ENCODE peak calls at places on chromosomes 4 and X, in nine cellular contexts. A, S, V, I, U, H, W, E and Y are unnamed samples.

GRCh38 chr4:1967512-1968149 is 41.1 kb downstream of the NELFA start:
- DNase-seq in A (no peak), S (no peak), V (no peak), I (no peak), U (no peak), H (no peak), W (no peak), E (no peak), Y (no peak)

GRCh38 chr4:125266901-125267601 is 47.7 kb upstream of the FAT4 start:
- DNase-seq in A (peak), S (no peak), V (no peak), I (peak), U (no peak), H (peak), W (no peak), E (no peak), Y (no peak)

GRCh38 chr4:13558881-13559280 is 14.6 kb upstream of the NKX3-2 start:
- DNase-seq in A (no peak), S (no peak), V (no peak), I (no peak), U (no peak), H (no peak), W (no peak), E (no peak), Y (no peak)

GRCh38 chr4:81215219-81215892 is at the start of gene PRKG2:
- DNase-seq in A (peak), S (no peak), V (no peak), I (no peak), U (no peak), H (no peak), W (no peak), E (no peak), Y (no peak)

GRCh38 chrX:9677098-9677739 is 88.4 kb downstream of the GPR143 start:
- DNase-seq in A (no peak), S (no peak), V (no peak), I (no peak), U (no peak), H (no peak), W (peak), E (no peak), Y (no peak)

GRCh38 chr4:125368161-125368560 is 53.4 kb downstream of the FAT4 start:
- DNase-seq in A (no peak), S (no peak), V (no peak), I (no peak), U (no peak), H (peak), W (peak), E (no peak), Y (no peak)

GRCh38 chr4:132691668-132692067 is 457.4 kb upstream of the PCDH10 start:
- DNase-seq in A (no peak), S (no peak), V (no peak), I (no peak), U (no peak), H (no peak), W (no peak), E (no peak), Y (no peak)

GRCh38 chrX:1425381-1425780 is 27.3 kb downstream of the ASMTL start:
- DNase-seq in A (no peak), S (no peak), V (no peak), I (no peak), U (no peak), H (no peak), W (no peak), E (no peak), Y (no peak)

GRCh38 chrX:12988797-12989196 is 13.9 kb downstream of the TMSB4X start:
- DNase-seq in A (no peak), S (no peak), V (no peak), I (peak), U (no peak), H (no peak), W (no peak), E (no peak), Y (no peak)

GRCh38 chrX:134677332-134677731 is 19.1 kb upstream of the PLAC1 start:
- DNase-seq in A (no peak), S (no peak), V (no peak), I (no peak), U (no peak), H (no peak), W (no peak), E (no peak), Y (no peak)

GRCh38 chr4:77163636-77164035 is 6.6 kb downstream of the CCNG2 start:
- DNase-seq in A (no peak), S (no peak), V (no peak), I (no peak), U (no peak), H (no peak), W (no peak), E (no peak), Y (no peak)

GRCh38 chrX:39764441-39764914 is 333.3 kb downstream of the BCOR start:
- DNase-seq in A (no peak), S (no peak), V (no peak), I (no peak), U (no peak), H (no peak), W (no peak), E (no peak), Y (no peak)

GRCh38 chr4:4443821-4444220 is 56.9 kb downstream of the NSG1 start:
- DNase-seq in A (no peak), S (no peak), V (no peak), I (peak), U (no peak), H (no peak), W (no peak), E (no peak), Y (no peak)

GRCh38 chrX:53438174-53438831 is 4.1 kb upstream of the HSD17B10 start:
- DNase-seq in A (no peak), S (no peak), V (no peak), I (no peak), U (no peak), H (no peak), W (no peak), E (no peak), Y (no peak)

GRCh38 chr4:38313999-38314561 is 349.9 kb upstream of the KLF3 start:
- DNase-seq in A (no peak), S (no peak), V (no peak), I (peak), U (no peak), H (no peak), W (peak), E (no peak), Y (no peak)

GRCh38 chrX:131812847-131813825 is 210.0 kb upstream of the STK26 start:
- DNase-seq in A (no peak), S (peak), V (peak), I (peak), U (no peak), H (peak), W (peak), E (peak), Y (peak)

GRCh38 chr4:68175562-68176155 is 46.0 kb upstream of the TMPRSS11F start:
- DNase-seq in A (peak), S (no peak), V (peak), I (peak), U (no peak), H (peak), W (peak), E (no peak), Y (peak)

GRCh38 chr4:102492531-102493241 is 8.5 kb upstream of the NFKB1 start:
- DNase-seq in A (no peak), S (no peak), V (no peak), I (no peak), U (no peak), H (no peak), W (no peak), E (no peak), Y (no peak)

GRCh38 chr4:184732126-184732525 is 1.8 kb downstream of the CENPU start:
- DNase-seq in A (no peak), S (no peak), V (no peak), I (no peak), U (no peak), H (no peak), W (peak), E (no peak), Y (no peak)

GRCh38 chr4:54929459-54929858 is 195.9 kb downstream of the KDR start:
- DNase-seq in A (no peak), S (no peak), V (no peak), I (no peak), U (no peak), H (no peak), W (no peak), E (no peak), Y (no peak)